ENCODE peak calls at places on chromosomes 4 and X, in six cellular contexts. L, N, P, D, J and I are unnamed samples.

GRCh38 chr4:156255608-156256007 is 301.9 kb upstream of the CTSO start:
- DNase-seq in J (no peak), P (no peak), N (no peak), L (peak), D (peak), I (no peak)

GRCh38 chr4:28523791-28524190 is 1663.2 kb downstream of the STIM2 start:
- DNase-seq in N (no peak), P (no peak), J (no peak), L (no peak), D (peak), I (no peak)

GRCh38 chr4:183438458-183439113 is 5.8 kb upstream of the CDKN2AIP start:
- DNase-seq in D (no peak), J (peak), L (no peak), P (peak), N (no peak), I (no peak)

GRCh38 chrX:107731831-107732502 is 43.6 kb downstream of the TSC22D3 start:
- DNase-seq in L (peak), J (no peak), N (no peak), D (no peak), P (peak), I (peak)

GRCh38 chr4:48787031-48787430 is 7.0 kb upstream of the FRYL start:
- DNase-seq in N (no peak), J (no peak), L (no peak), D (no peak), P (no peak), I (no peak)

GRCh38 chr4:76993787-76994641 is 44.5 kb downstream of the SEPTIN11 start:
- DNase-seq in P (no peak), D (no peak), N (peak), J (no peak), L (no peak), I (peak)

GRCh38 chrX:133868250-133868649 is 117.1 kb downstream of the GPC3 start:
- DNase-seq in J (no peak), P (no peak), N (no peak), L (no peak), D (no peak), I (no peak)

GRCh38 chrX:120677017-120677652 is 47.3 kb upstream of the C1GALT1C1 start:
- DNase-seq in J (no peak), P (peak), N (no peak), L (no peak), D (no peak), I (no peak)

GRCh38 chr4:128358231-128358902 is 70.8 kb upstream of the PGRMC2 start:
- DNase-seq in D (no peak), J (peak), N (no peak), L (no peak), P (peak), I (peak)

GRCh38 chr4:29304595-29304994 is 1415.6 kb upstream of the PCDH7 start:
- DNase-seq in P (no peak), N (no peak), L (no peak), J (no peak), D (no peak), I (no peak)

GRCh38 chr4:39825741-39826231 is 127.8 kb downstream of the UBE2K start:
- DNase-seq in D (no peak), L (no peak), J (no peak), P (peak), N (no peak), I (no peak)

GRCh38 chr4:140123666-140124377 is 30.2 kb downstream of the MAML3 start:
- DNase-seq in J (no peak), P (no peak), D (no peak), L (no peak), N (no peak), I (no peak)

GRCh38 chr4:22179124-22179874 is 230.7 kb upstream of the KCNIP4 start:
- DNase-seq in D (peak), J (peak), L (no peak), P (peak), N (no peak), I (no peak)

GRCh38 chrX:120755066-120755846 is 120.4 kb downstream of the CT47B1 start:
- DNase-seq in J (no peak), N (no peak), L (no peak), P (no peak), D (peak), I (no peak)

GRCh38 chr4:86376850-86377249 is 17.0 kb upstream of the MAPK10 start:
- DNase-seq in L (no peak), J (no peak), N (no peak), P (peak), D (no peak), I (no peak)

GRCh38 chrX:16368696-16369095 is 201.4 kb downstream of the MAGEB17 start:
- DNase-seq in N (no peak), L (no peak), P (peak), J (no peak), D (no peak), I (no peak)

GRCh38 chr4:41120297-41121217 is 93.8 kb downstream of the APBB2 start:
- DNase-seq in D (no peak), L (no peak), J (no peak), P (peak), N (no peak), I (no peak)

GRCh38 chr4:57131849-57132745 is 21.9 kb upstream of the IGFBP7 start:
- DNase-seq in L (peak), P (peak), N (no peak), J (no peak), D (peak), I (no peak)